ENCODE peak calls at places on chromosomes 3 and 15, in four cellular contexts. One of them, this sample, is unnamed.

GRCh38 chr3:20099020-20099539 is 58.8 kb downstream of the KAT2B start:
- DNase-seq in mucosa of gallbladder: no peak
- DNase-seq in COR-L47: no peak
- DNase-seq in activated naive CD8-positive, alpha-beta T cell treated with anti-CD3 and anti-CD28 coated beads, Interleukin-2, amount 50 U/mL, for 24 hours: no peak
- DNase-seq in this sample: no peak

GRCh38 chr15:29913528-29914135 is 91.4 kb upstream of the TJP1 start:
- DNase-seq in mucosa of gallbladder: no peak
- DNase-seq in COR-L47: no peak
- DNase-seq in activated naive CD8-positive, alpha-beta T cell treated with anti-CD3 and anti-CD28 coated beads, Interleukin-2, amount 50 U/mL, for 24 hours: no peak
- DNase-seq in this sample: no peak

GRCh38 chr3:110859340-110859739 is 212.3 kb upstream of the NECTIN3 start:
- DNase-seq in mucosa of gallbladder: no peak
- DNase-seq in COR-L47: no peak
- DNase-seq in activated naive CD8-positive, alpha-beta T cell treated with anti-CD3 and anti-CD28 coated beads, Interleukin-2, amount 50 U/mL, for 24 hours: no peak
- DNase-seq in this sample: no peak

GRCh38 chr15:96186105-96186504 is 144.4 kb upstream of the NR2F2 start:
- DNase-seq in mucosa of gallbladder: no peak
- DNase-seq in COR-L47: no peak
- DNase-seq in activated naive CD8-positive, alpha-beta T cell treated with anti-CD3 and anti-CD28 coated beads, Interleukin-2, amount 50 U/mL, for 24 hours: no peak
- DNase-seq in this sample: no peak

GRCh38 chr3:134640378-134640777 is 10.4 kb downstream of the KY start:
- DNase-seq in mucosa of gallbladder: no peak
- DNase-seq in COR-L47: no peak
- DNase-seq in activated naive CD8-positive, alpha-beta T cell treated with anti-CD3 and anti-CD28 coated beads, Interleukin-2, amount 50 U/mL, for 24 hours: no peak
- DNase-seq in this sample: no peak

GRCh38 chr3:27078246-27078913 is 290.8 kb downstream of the NEK10 start:
- DNase-seq in mucosa of gallbladder: no peak
- DNase-seq in COR-L47: no peak
- DNase-seq in activated naive CD8-positive, alpha-beta T cell treated with anti-CD3 and anti-CD28 coated beads, Interleukin-2, amount 50 U/mL, for 24 hours: no peak
- DNase-seq in this sample: no peak

GRCh38 chr15:83379574-83379973 is 67.6 kb upstream of the SH3GL3 start:
- DNase-seq in mucosa of gallbladder: no peak
- DNase-seq in COR-L47: no peak
- DNase-seq in activated naive CD8-positive, alpha-beta T cell treated with anti-CD3 and anti-CD28 coated beads, Interleukin-2, amount 50 U/mL, for 24 hours: no peak
- DNase-seq in this sample: no peak

GRCh38 chr15:73882761-73883419 is 9.5 kb downstream of the TBC1D21 start:
- DNase-seq in mucosa of gallbladder: no peak
- DNase-seq in COR-L47: no peak
- DNase-seq in activated naive CD8-positive, alpha-beta T cell treated with anti-CD3 and anti-CD28 coated beads, Interleukin-2, amount 50 U/mL, for 24 hours: no peak
- DNase-seq in this sample: no peak

GRCh38 chr15:95345867-95346266 is 984.6 kb upstream of the NR2F2 start:
- DNase-seq in mucosa of gallbladder: no peak
- DNase-seq in COR-L47: no peak
- DNase-seq in activated naive CD8-positive, alpha-beta T cell treated with anti-CD3 and anti-CD28 coated beads, Interleukin-2, amount 50 U/mL, for 24 hours: no peak
- DNase-seq in this sample: no peak

GRCh38 chr15:88323468-88323867 is 66.9 kb upstream of the NTRK3 start:
- DNase-seq in mucosa of gallbladder: no peak
- DNase-seq in COR-L47: no peak
- DNase-seq in activated naive CD8-positive, alpha-beta T cell treated with anti-CD3 and anti-CD28 coated beads, Interleukin-2, amount 50 U/mL, for 24 hours: no peak
- DNase-seq in this sample: no peak

GRCh38 chr3:192817053-192817452 is 89.7 kb upstream of the FGF12 start:
- DNase-seq in mucosa of gallbladder: no peak
- DNase-seq in COR-L47: no peak
- DNase-seq in activated naive CD8-positive, alpha-beta T cell treated with anti-CD3 and anti-CD28 coated beads, Interleukin-2, amount 50 U/mL, for 24 hours: no peak
- DNase-seq in this sample: peak; percentile 9

GRCh38 chr3:167125612-167126407 is 254.3 kb downstream of the ZBBX start:
- DNase-seq in mucosa of gallbladder: no peak
- DNase-seq in COR-L47: no peak
- DNase-seq in activated naive CD8-positive, alpha-beta T cell treated with anti-CD3 and anti-CD28 coated beads, Interleukin-2, amount 50 U/mL, for 24 hours: no peak
- DNase-seq in this sample: no peak

GRCh38 chr15:89666147-89666857 is 11.0 kb upstream of the KIF7 start:
- DNase-seq in mucosa of gallbladder: no peak
- DNase-seq in COR-L47: no peak
- DNase-seq in activated naive CD8-positive, alpha-beta T cell treated with anti-CD3 and anti-CD28 coated beads, Interleukin-2, amount 50 U/mL, for 24 hours: no peak
- DNase-seq in this sample: no peak

GRCh38 chr15:71577071-71577470 is 233.3 kb upstream of the NR2E3 start:
- DNase-seq in mucosa of gallbladder: no peak
- DNase-seq in COR-L47: no peak
- DNase-seq in activated naive CD8-positive, alpha-beta T cell treated with anti-CD3 and anti-CD28 coated beads, Interleukin-2, amount 50 U/mL, for 24 hours: no peak
- DNase-seq in this sample: no peak

GRCh38 chr15:28023933-28024888 is 74.9 kb downstream of the OCA2 start:
- DNase-seq in mucosa of gallbladder: no peak
- DNase-seq in COR-L47: no peak
- DNase-seq in activated naive CD8-positive, alpha-beta T cell treated with anti-CD3 and anti-CD28 coated beads, Interleukin-2, amount 50 U/mL, for 24 hours: no peak
- DNase-seq in this sample: no peak

GRCh38 chr3:152842423-152842822 is 7.5 kb downstream of the P2RY1 start:
- DNase-seq in mucosa of gallbladder: no peak
- DNase-seq in COR-L47: no peak
- DNase-seq in activated naive CD8-positive, alpha-beta T cell treated with anti-CD3 and anti-CD28 coated beads, Interleukin-2, amount 50 U/mL, for 24 hours: no peak
- DNase-seq in this sample: no peak

GRCh38 chr3:72673011-72673771 is 175.1 kb downstream of the SHQ1 start:
- DNase-seq in mucosa of gallbladder: no peak
- DNase-seq in COR-L47: no peak
- DNase-seq in activated naive CD8-positive, alpha-beta T cell treated with anti-CD3 and anti-CD28 coated beads, Interleukin-2, amount 50 U/mL, for 24 hours: no peak
- DNase-seq in this sample: no peak

GRCh38 chr3:72169120-72169519 is 384.2 kb upstream of the PROK2 start:
- DNase-seq in mucosa of gallbladder: no peak
- DNase-seq in COR-L47: no peak
- DNase-seq in activated naive CD8-positive, alpha-beta T cell treated with anti-CD3 and anti-CD28 coated beads, Interleukin-2, amount 50 U/mL, for 24 hours: no peak
- DNase-seq in this sample: no peak

GRCh38 chr3:136149569-136150136 is 46.5 kb downstream of the MSL2 start:
- DNase-seq in mucosa of gallbladder: no peak
- DNase-seq in COR-L47: no peak
- DNase-seq in activated naive CD8-positive, alpha-beta T cell treated with anti-CD3 and anti-CD28 coated beads, Interleukin-2, amount 50 U/mL, for 24 hours: no peak
- DNase-seq in this sample: peak; percentile 26

GRCh38 chr15:39509941-39510845 is 70.7 kb upstream of the THBS1 start:
- DNase-seq in mucosa of gallbladder: no peak
- DNase-seq in COR-L47: no peak
- DNase-seq in activated naive CD8-positive, alpha-beta T cell treated with anti-CD3 and anti-CD28 coated beads, Interleukin-2, amount 50 U/mL, for 24 hours: no peak
- DNase-seq in this sample: no peak

GRCh38 chr3:149145926-149146325 is 16.5 kb downstream of the HPS3 start:
- DNase-seq in mucosa of gallbladder: no peak
- DNase-seq in COR-L47: no peak
- DNase-seq in activated naive CD8-positive, alpha-beta T cell treated with anti-CD3 and anti-CD28 coated beads, Interleukin-2, amount 50 U/mL, for 24 hours: no peak
- DNase-seq in this sample: no peak

GRCh38 chr3:97579365-97579764 is 185.2 kb upstream of the ARL6 start:
- DNase-seq in mucosa of gallbladder: no peak
- DNase-seq in COR-L47: peak; percentile 61
- DNase-seq in activated naive CD8-positive, alpha-beta T cell treated with anti-CD3 and anti-CD28 coated beads, Interleukin-2, amount 50 U/mL, for 24 hours: no peak
- DNase-seq in this sample: peak; percentile 82

GRCh38 chr3:11096266-11097135 is 57.8 kb upstream of the HRH1 start:
- DNase-seq in mucosa of gallbladder: peak; percentile 67
- DNase-seq in COR-L47: peak; percentile 49
- DNase-seq in activated naive CD8-positive, alpha-beta T cell treated with anti-CD3 and anti-CD28 coated beads, Interleukin-2, amount 50 U/mL, for 24 hours: peak; percentile 76
- DNase-seq in this sample: peak; percentile 99

GRCh38 chr15:75347222-75348033 is 589 bp downstream of the NEIL1 start:
- DNase-seq in mucosa of gallbladder: peak; percentile 52
- DNase-seq in COR-L47: peak; percentile 12
- DNase-seq in activated naive CD8-positive, alpha-beta T cell treated with anti-CD3 and anti-CD28 coated beads, Interleukin-2, amount 50 U/mL, for 24 hours: peak; percentile 56
- DNase-seq in this sample: peak; percentile 11

GRCh38 chr3:135805752-135806151 is 159.8 kb upstream of the PPP2R3A start:
- DNase-seq in mucosa of gallbladder: no peak
- DNase-seq in COR-L47: no peak
- DNase-seq in activated naive CD8-positive, alpha-beta T cell treated with anti-CD3 and anti-CD28 coated beads, Interleukin-2, amount 50 U/mL, for 24 hours: no peak
- DNase-seq in this sample: no peak

GRCh38 chr15:92810418-92811138 is 89.5 kb upstream of the CHD2 start:
- DNase-seq in mucosa of gallbladder: peak; percentile 45
- DNase-seq in COR-L47: peak; percentile 74
- DNase-seq in activated naive CD8-positive, alpha-beta T cell treated with anti-CD3 and anti-CD28 coated beads, Interleukin-2, amount 50 U/mL, for 24 hours: peak; percentile 67
- DNase-seq in this sample: peak; percentile 83

GRCh38 chr15:37767841-37768455 is 166.5 kb upstream of the TMCO5A start:
- DNase-seq in mucosa of gallbladder: no peak
- DNase-seq in COR-L47: no peak
- DNase-seq in activated naive CD8-positive, alpha-beta T cell treated with anti-CD3 and anti-CD28 coated beads, Interleukin-2, amount 50 U/mL, for 24 hours: no peak
- DNase-seq in this sample: no peak

GRCh38 chr3:135248217-135248616 is 453.2 kb downstream of the EPHB1 start:
- DNase-seq in mucosa of gallbladder: no peak
- DNase-seq in COR-L47: no peak
- DNase-seq in activated naive CD8-positive, alpha-beta T cell treated with anti-CD3 and anti-CD28 coated beads, Interleukin-2, amount 50 U/mL, for 24 hours: no peak
- DNase-seq in this sample: no peak

GRCh38 chr3:21705769-21706168 is 45.2 kb downstream of the ZNF385D start:
- DNase-seq in mucosa of gallbladder: peak; percentile 87
- DNase-seq in COR-L47: no peak
- DNase-seq in activated naive CD8-positive, alpha-beta T cell treated with anti-CD3 and anti-CD28 coated beads, Interleukin-2, amount 50 U/mL, for 24 hours: no peak
- DNase-seq in this sample: peak; percentile 22

GRCh38 chr3:192224634-192225033 is 502.7 kb downstream of the FGF12 start:
- DNase-seq in mucosa of gallbladder: no peak
- DNase-seq in COR-L47: no peak
- DNase-seq in activated naive CD8-positive, alpha-beta T cell treated with anti-CD3 and anti-CD28 coated beads, Interleukin-2, amount 50 U/mL, for 24 hours: no peak
- DNase-seq in this sample: no peak